ENCODE peak calls at places on chromosomes 3 and 15, in nine cellular contexts. F is body of pancreas, A is IMR-90, S is stomach, V is HepG2, I is Peyer's patch, R is right lobe of liver, O is uterus, E is thyroid gland. T is an unnamed sample.

GRCh38 chr3:119497824-119498187 is 541 bp upstream of the TIMMDC1 start:
- DNase-seq in F (peak), A (peak), S (peak), V (peak), I (peak), R (peak), O (no peak), E (peak), T (no peak)

GRCh38 chr3:82376883-82377282 is 615.4 kb upstream of the GBE1 start:
- DNase-seq in F (no peak), A (no peak), S (no peak), V (no peak), I (no peak), R (no peak), O (no peak), E (no peak), T (no peak)

GRCh38 chr3:52182203-52182602 is 15.8 kb upstream of the ALAS1 start:
- DNase-seq in F (no peak), A (no peak), S (no peak), V (no peak), I (peak), R (peak), O (no peak), E (no peak), T (no peak)

GRCh38 chr3:30658328-30659052 is 52.1 kb downstream of the TGFBR2 start:
- DNase-seq in F (peak), A (peak), S (no peak), V (peak), I (peak), R (no peak), O (no peak), E (no peak), T (no peak)

GRCh38 chr15:38436993-38437392 is 16.9 kb upstream of the FAM98B start:
- DNase-seq in F (no peak), A (no peak), S (no peak), V (no peak), I (no peak), R (no peak), O (no peak), E (no peak), T (no peak)

GRCh38 chr15:77058468-77058867 is 12.4 kb downstream of the TSPAN3 start:
- DNase-seq in F (no peak), A (no peak), S (no peak), V (no peak), I (no peak), R (no peak), O (no peak), E (no peak), T (no peak)

GRCh38 chr15:51024735-51025453 is 69.8 kb downstream of the TNFAIP8L3 start:
- DNase-seq in F (no peak), A (peak), S (no peak), V (no peak), I (no peak), R (no peak), O (no peak), E (no peak), T (no peak)

GRCh38 chr3:190322604-190323240 is 476 bp upstream of the CLDN1 start:
- DNase-seq in F (no peak), A (no peak), S (no peak), V (no peak), I (no peak), R (no peak), O (peak), E (no peak), T (no peak)

GRCh38 chr15:28984421-28985375 is 98.9 kb downstream of the APBA2 start:
- DNase-seq in F (no peak), A (peak), S (no peak), V (peak), I (no peak), R (no peak), O (no peak), E (peak), T (peak)

DNA sequence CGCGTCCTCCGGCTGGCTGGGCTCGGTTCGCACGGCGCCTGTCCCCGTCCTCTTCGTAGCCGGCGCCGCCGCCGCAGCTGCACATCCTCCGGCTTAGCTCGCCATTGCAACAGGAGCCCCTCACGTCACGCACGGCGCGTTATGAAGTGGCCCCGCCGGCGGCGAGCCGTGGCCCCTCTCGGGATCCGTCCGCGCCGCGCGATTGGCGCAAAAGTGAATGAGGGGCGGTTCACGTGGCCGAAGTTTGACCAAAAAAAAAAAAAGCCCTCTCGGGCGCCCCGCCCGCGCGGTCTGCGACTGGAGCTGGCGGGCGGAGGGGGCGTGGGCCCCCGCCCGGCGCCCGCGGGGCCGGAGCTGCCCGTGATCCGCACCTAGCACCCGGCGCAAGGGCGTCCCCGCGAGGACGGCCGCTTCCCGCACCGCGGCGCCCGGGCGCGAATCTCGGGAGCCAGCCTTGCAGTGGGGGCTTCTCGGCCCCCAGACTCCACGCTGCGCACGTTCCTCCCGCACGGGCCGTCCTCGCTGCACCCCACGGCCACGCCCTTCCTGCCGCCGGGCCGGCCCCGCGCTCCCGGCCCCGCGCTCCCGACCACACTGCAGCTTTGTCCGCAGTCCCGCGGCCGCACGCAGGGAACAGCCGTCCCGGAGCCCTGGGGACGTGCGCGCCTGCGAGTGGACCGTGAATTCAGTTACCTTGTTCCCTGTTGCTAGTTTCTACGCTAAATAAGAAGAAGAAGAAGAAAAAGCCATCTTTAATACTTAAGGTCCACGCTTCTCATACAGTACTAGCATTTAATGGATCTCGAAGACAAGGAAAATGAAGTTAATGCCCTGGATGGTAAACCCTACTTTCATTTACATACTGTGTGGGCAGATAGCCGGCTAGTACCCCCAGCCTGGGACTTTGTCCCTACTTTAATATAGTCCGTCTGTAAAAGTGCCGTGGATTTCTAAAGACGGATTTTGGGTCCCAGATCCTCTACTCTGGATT is at the start of gene CHSY1:
- DNase-seq in F (peak), A (peak), S (peak), V (peak), I (peak), R (peak), O (peak), E (peak), T (peak)
- TF ChIP-seq POLR2A in F (peak), A (peak), S (no peak), V (peak), I (peak), R (peak), O (peak), E (no peak), T (peak)

GRCh38 chr3:188349963-188350332 is 196.0 kb downstream of the LPP start:
- DNase-seq in F (no peak), A (no peak), S (no peak), V (no peak), I (no peak), R (no peak), O (no peak), E (no peak), T (no peak)

GRCh38 chr3:188351648-188352047 is 197.7 kb downstream of the LPP start:
- DNase-seq in F (no peak), A (no peak), S (no peak), V (no peak), I (no peak), R (no peak), O (no peak), E (no peak), T (no peak)

GRCh38 chr3:188349276-188349962 is 195.5 kb downstream of the LPP start:
- DNase-seq in F (no peak), A (no peak), S (no peak), V (no peak), I (no peak), R (no peak), O (no peak), E (no peak), T (no peak)

GRCh38 chr3:188350956-188351355 is 197.0 kb downstream of the LPP start:
- DNase-seq in F (no peak), A (no peak), S (no peak), V (no peak), I (no peak), R (no peak), O (no peak), E (no peak), T (no peak)

DNA sequence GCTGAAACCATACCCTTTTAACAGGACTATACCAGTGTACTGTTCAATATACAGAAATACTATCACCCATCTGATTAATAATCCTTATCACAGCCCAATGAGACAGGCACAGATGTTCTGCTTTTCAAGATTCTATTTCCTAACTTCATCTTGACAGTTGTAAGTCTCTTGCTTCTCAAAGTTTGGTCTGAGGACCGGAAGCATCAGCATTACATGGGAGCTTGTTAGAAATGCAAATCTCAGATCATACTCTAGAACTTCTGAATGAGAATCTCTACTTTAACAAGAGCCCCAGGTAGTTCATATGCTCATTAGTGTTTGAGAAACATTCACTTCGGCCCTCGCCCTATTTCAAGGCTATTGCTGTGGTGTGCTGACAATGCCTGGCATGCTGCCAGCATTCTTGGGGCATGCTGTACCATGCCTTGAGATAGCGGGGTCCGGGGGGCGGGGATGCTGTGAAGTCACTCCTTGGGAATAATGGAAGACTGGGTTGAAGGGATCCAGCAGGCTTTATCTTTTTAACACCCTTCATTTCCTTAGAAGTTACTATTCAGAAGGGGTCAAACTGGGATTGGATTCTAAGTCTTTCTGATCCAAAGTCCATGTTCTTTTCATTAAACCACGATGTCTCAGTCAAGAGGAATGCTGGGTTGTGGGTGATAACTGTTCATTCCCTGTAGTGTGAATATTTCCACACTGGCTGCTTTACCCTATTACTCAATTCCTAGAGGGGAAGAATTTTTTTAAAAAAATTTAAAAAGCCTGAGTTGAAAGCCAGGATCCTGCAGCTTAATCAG is 194.7 kb downstream of the LPP start:
- DNase-seq in F (peak), A (peak), S (peak), V (peak), I (peak), R (peak), O (peak), E (no peak), T (peak)
- H3K27ac ChIP-seq in F (peak), A (peak), S (peak), V (no peak), I (peak), R (peak), O (peak), E (no peak), T (peak)

GRCh38 chr15:43127752-43128151 is 5.6 kb upstream of the TMEM62 start:
- DNase-seq in F (peak), A (no peak), S (no peak), V (peak), I (no peak), R (no peak), O (no peak), E (no peak), T (no peak)

GRCh38 chr15:43134157-43134637 is 811 bp downstream of the TMEM62 start:
- DNase-seq in F (no peak), A (no peak), S (no peak), V (no peak), I (no peak), R (no peak), O (no peak), E (no peak), T (no peak)

GRCh38 chr15:43135351-43135750 is 2.0 kb downstream of the TMEM62 start:
- DNase-seq in F (no peak), A (no peak), S (no peak), V (no peak), I (no peak), R (no peak), O (no peak), E (no peak), T (no peak)

GRCh38 chr15:43132830-43133428 is 457 bp upstream of the TMEM62 start:
- DNase-seq in F (peak), A (no peak), S (peak), V (no peak), I (peak), R (peak), O (no peak), E (peak), T (no peak)

DNA sequence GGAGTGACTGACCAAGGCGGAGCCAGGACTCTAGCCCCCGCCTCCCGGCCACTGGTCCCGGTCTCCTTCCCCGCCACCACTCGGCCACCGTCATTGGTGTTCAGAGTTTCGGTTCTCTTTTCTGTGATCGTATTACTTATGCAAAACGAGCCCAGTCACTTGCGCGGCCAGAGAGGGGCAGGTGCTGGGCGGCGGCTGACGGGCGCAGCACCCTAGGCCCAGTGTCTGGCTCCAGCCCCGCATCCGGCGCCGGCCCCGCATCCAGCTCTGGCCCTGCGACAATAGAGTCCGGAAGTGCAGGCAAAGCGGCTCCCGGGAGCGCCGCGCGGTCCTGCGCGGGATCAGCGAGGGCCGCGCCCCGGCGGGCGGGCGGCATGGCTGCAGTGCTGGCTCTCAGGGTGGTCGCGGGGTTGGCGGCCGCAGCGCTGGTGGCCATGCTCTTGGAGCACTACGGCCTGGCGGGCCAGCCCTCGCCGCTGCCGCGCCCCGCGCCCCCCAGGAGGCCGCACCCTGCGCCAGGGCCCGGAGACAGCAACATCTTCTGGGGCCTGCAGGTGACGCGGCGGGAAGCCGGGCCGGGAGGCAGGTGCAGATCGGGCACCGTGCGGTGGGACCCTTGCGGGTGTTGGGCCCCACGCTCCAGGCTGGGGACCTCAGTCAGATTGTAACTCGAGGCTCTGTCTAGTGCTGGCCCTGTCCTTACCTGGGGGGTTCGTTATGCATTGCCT is at the start of gene TMEM62:
- DNase-seq in F (peak), A (peak), S (peak), V (peak), I (peak), R (peak), O (peak), E (peak), T (peak)
- TF ChIP-seq POLR2A in F (peak), A (no peak), S (no peak), V (peak), I (peak), R (peak), O (peak), E (peak), T (no peak)

GRCh38 chr15:74200394-74200793 is 2.2 kb downstream of the STRA6 start:
- DNase-seq in F (peak), A (peak), S (no peak), V (no peak), I (peak), R (no peak), O (peak), E (peak), T (peak)
- H3K27ac ChIP-seq in F (no peak), A (no peak), S (no peak), V (no peak), I (no peak), R (no peak), O (peak), E (no peak), T (peak)

DNA sequence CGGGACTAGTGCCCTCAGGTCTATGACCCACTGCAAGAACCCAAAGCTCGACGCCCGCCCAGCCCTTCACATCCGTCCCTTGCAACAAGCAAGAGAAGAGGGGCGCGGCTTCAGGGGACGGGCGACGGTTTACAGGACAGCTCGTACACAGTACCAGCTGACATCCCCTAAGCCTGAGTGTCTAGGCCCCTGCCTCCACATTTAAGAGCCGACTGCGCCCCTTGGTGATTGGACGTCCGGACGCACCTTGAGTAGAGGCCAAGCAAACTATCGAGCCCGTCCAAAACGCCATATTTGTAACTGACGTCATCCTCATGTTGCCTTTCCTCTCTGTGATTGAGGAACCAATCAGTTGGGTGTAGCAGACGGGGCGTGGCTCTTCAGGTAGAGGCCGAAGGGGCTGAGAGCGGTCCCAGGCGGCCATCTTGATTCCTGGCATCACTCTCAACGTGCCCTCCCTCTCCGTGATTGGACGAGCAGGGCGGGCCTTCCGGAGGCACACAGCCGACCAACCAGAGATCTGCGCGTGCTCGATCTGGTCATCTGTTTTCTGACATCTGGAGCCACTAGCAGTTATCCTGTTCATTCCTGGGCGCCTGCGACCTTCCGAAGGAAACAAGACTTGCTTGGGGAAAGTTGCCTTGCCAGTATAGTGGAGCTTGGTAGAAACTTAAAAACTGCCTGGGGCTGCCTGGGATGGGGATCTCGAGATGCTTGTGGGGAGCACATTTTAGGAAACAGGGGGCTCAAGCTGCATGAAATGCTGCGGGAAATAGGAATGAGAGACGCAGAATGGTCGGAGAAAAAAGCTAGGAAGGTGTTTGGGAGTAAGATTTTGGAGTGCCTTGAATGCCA is 4.0 kb upstream of the RPL14 start:
- DNase-seq in F (peak), A (peak), S (peak), V (peak), I (peak), R (peak), O (peak), E (peak), T (peak)
- TF ChIP-seq POLR2A in F (peak), A (peak), S (no peak), V (peak), I (peak), R (peak), O (peak), E (no peak), T (peak)

GRCh38 chr3:129399145-129399894 is 29.1 kb downstream of the EFCAB12 start:
- DNase-seq in F (peak), A (peak), S (peak), V (peak), I (peak), R (peak), O (peak), E (peak), T (peak)
- H3K27ac ChIP-seq in F (peak), A (peak), S (peak), V (peak), I (peak), R (peak), O (peak), E (peak), T (peak)

GRCh38 chr3:72111265-72111972 is 326.5 kb upstream of the PROK2 start:
- DNase-seq in F (no peak), A (no peak), S (no peak), V (no peak), I (no peak), R (no peak), O (no peak), E (no peak), T (no peak)
- TF ChIP-seq POLR2A in F (no peak), A (no peak), S (no peak), V (no peak), I (no peak), R (no peak), O (no peak), E (no peak), T (no peak)

GRCh38 chr3:129382366-129382765 is 46.1 kb downstream of the EFCAB12 start:
- DNase-seq in F (no peak), A (no peak), S (no peak), V (no peak), I (no peak), R (no peak), O (no peak), E (no peak), T (no peak)
- H3K27ac ChIP-seq in F (no peak), A (no peak), S (no peak), V (no peak), I (no peak), R (no peak), O (no peak), E (no peak), T (no peak)

GRCh38 chr15:49185473-49185872 is 15.4 kb downstream of the GALK2 start:
- DNase-seq in F (no peak), A (no peak), S (no peak), V (no peak), I (no peak), R (no peak), O (no peak), E (no peak), T (no peak)
- TF ChIP-seq POLR2A in F (no peak), A (no peak), S (no peak), V (no peak), I (no peak), R (no peak), O (no peak), E (no peak), T (no peak)